ENCODE peak calls at places on chromosomes 1 and 21, in five cellular contexts. O is endothelial cell of umbilical vein; M is GF-D8; F is 8988T; Z is stimulated activated CD8-positive, alpha-beta memory T cell treated with anti-CD3 and anti-CD28 coated beads, Interleukin-4, amount 100 ng/mL, for 1 hour. K is an unnamed sample.

GRCh38 chr1:204074274-204075115 is 1.6 kb downstream of the SOX13 start:
- DNase-seq in Z (no peak), O (peak; percentile 80), F (peak; percentile 63), M (no peak), K (peak; percentile 24)

GRCh38 chr1:162682013-162682419 is 49.8 kb downstream of the DDR2 start:
- DNase-seq in M (no peak), Z (no peak), O (peak; percentile 64), F (no peak), K (no peak)

GRCh38 chr1:70945266-70945665 is 102.3 kb downstream of the PTGER3 start:
- DNase-seq in O (no peak), Z (no peak), F (no peak), M (no peak), K (no peak)

GRCh38 chr21:44255519-44255981 is 6.1 kb downstream of the DNMT3L start:
- DNase-seq in O (no peak), F (no peak), Z (no peak), M (no peak), K (no peak)

GRCh38 chr1:196399713-196400112 is 208.5 kb downstream of the KCNT2 start:
- DNase-seq in M (no peak), F (no peak), Z (no peak), O (no peak), K (no peak)

GRCh38 chr1:235093013-235093618 is 35.5 kb downstream of the TOMM20 start:
- DNase-seq in O (peak; percentile 44), Z (no peak), F (no peak), M (peak; percentile 16), K (no peak)

GRCh38 chr1:36872126-36872754 is 162.1 kb downstream of the GRIK3 start:
- DNase-seq in O (no peak), F (no peak), Z (no peak), M (no peak), K (no peak)

GRCh38 chr1:219174672-219175564 is 1.2 kb downstream of the LYPLAL1 start:
- DNase-seq in F (no peak), Z (no peak), M (no peak), O (peak; percentile 90), K (no peak)

GRCh38 chr1:199010492-199010891 is 371.7 kb downstream of the PTPRC start:
- DNase-seq in Z (no peak), M (peak; percentile 73), O (no peak), F (no peak), K (no peak)

GRCh38 chr1:243482237-243483022 is 226.6 kb downstream of the SDCCAG8 start:
- DNase-seq in M (no peak), F (no peak), Z (no peak), O (no peak), K (no peak)

GRCh38 chr1:14486401-14487110 is 111.9 kb upstream of the KAZN start:
- DNase-seq in Z (no peak), O (no peak), F (no peak), M (no peak), K (peak; percentile 5)

GRCh38 chr1:224262373-224263054 is 67.5 kb downstream of the NVL start:
- DNase-seq in F (no peak), O (peak; percentile 89), Z (no peak), M (no peak), K (no peak)

GRCh38 chr21:18153063-18153462 is 91.6 kb upstream of the CHODL start:
- DNase-seq in Z (no peak), M (no peak), O (peak; percentile 20), F (no peak), K (no peak)

GRCh38 chr1:22075718-22076117 is 23.2 kb downstream of the CDC42 start:
- DNase-seq in O (no peak), Z (no peak), M (peak; percentile 91), F (no peak), K (no peak)

GRCh38 chr1:185957441-185958363 is 223.5 kb downstream of the HMCN1 start:
- DNase-seq in M (no peak), F (no peak), Z (no peak), O (no peak), K (no peak)

GRCh38 chr1:156865865-156866678 is 5.4 kb downstream of the NTRK1 start:
- DNase-seq in M (peak; percentile 21), O (no peak), Z (no peak), F (no peak), K (no peak)

GRCh38 chr1:93659805-93660479 is 21.7 kb downstream of the BCAR3 start:
- DNase-seq in M (no peak), F (no peak), Z (no peak), O (no peak), K (no peak)

GRCh38 chr1:57102957-57103356 is 137.1 kb upstream of the C8B start:
- DNase-seq in M (no peak), Z (no peak), O (no peak), F (no peak), K (no peak)

GRCh38 chr1:239987103-239987745 is 104.5 kb upstream of the FMN2 start:
- DNase-seq in O (peak; percentile 24), M (no peak), Z (no peak), F (no peak), K (no peak)

GRCh38 chr1:172821609-172822274 is 162.8 kb downstream of the FASLG start:
- DNase-seq in O (no peak), F (no peak), Z (no peak), M (no peak), K (peak; percentile 74)

GRCh38 chr21:17726047-17726446 is 93.1 kb downstream of the C21orf91 start:
- DNase-seq in F (peak; percentile 19), M (no peak), Z (no peak), O (no peak), K (no peak)

GRCh38 chr1:229365574-229365973 is 22.7 kb upstream of the CCSAP start:
- DNase-seq in F (no peak), Z (no peak), O (no peak), M (peak; percentile 28), K (no peak)

GRCh38 chr1:43366179-43366578 is 1.6 kb downstream of the ELOVL1 start:
- DNase-seq in M (no peak), F (no peak), O (no peak), Z (no peak), K (no peak)

GRCh38 chr21:45554477-45555175 is 12.4 kb upstream of the SLC19A1 start:
- DNase-seq in M (peak; percentile 37), Z (peak; percentile 83), O (peak; percentile 75), F (peak; percentile 79), K (peak; percentile 51)

GRCh38 chr1:235169986-235170385 is 8.9 kb upstream of the RBM34 start:
- DNase-seq in F (no peak), M (no peak), Z (no peak), O (no peak), K (no peak)

GRCh38 chr21:33402011-33402979 is 918 bp upstream of the IFNGR2 start:
- DNase-seq in F (no peak), M (peak; percentile 97), O (peak; percentile 53), Z (no peak), K (no peak)

GRCh38 chr1:225875044-225875822 is 6.9 kb downstream of the TMEM63A start:
- DNase-seq in F (no peak), M (no peak), Z (no peak), O (no peak), K (no peak)

GRCh38 chr1:6614019-6614952 is 755 bp downstream of the PHF13 start:
- DNase-seq in M (no peak), O (peak; percentile 19), Z (no peak), F (no peak), K (no peak)

GRCh38 chr1:32817815-32818786 is 648 bp downstream of the S100PBP start:
- DNase-seq in F (peak; percentile 53), M (peak; percentile 41), Z (no peak), O (peak; percentile 58), K (no peak)

GRCh38 chr1:19079983-19080472 is 123.6 kb upstream of the IFFO2 start:
- DNase-seq in F (no peak), O (no peak), M (no peak), Z (no peak), K (no peak)

GRCh38 chr1:165235158-165235776 is 121.2 kb downstream of the LMX1A start:
- DNase-seq in Z (no peak), F (no peak), M (no peak), O (no peak), K (no peak)

GRCh38 chr1:214440219-214440965 is 111.0 kb downstream of the PTPN14 start:
- DNase-seq in F (no peak), O (no peak), M (no peak), Z (no peak), K (no peak)

GRCh38 chr1:17958704-17959103 is 148.9 kb upstream of the IGSF21 start:
- DNase-seq in O (no peak), F (no peak), M (no peak), Z (no peak), K (no peak)

GRCh38 chr1:153848805-153849204 is 73.6 kb downstream of the SLC27A3 start:
- DNase-seq in Z (no peak), F (no peak), O (no peak), M (no peak), K (no peak)

GRCh38 chr1:160083968-160084770 is 2.8 kb downstream of the KCNJ9 start:
- DNase-seq in F (peak; percentile 90), O (peak; percentile 42), Z (peak; percentile 47), M (no peak), K (no peak)

GRCh38 chr1:100750002-100750885 is 30.7 kb downstream of the VCAM1 start:
- DNase-seq in O (no peak), Z (no peak), M (no peak), F (no peak), K (no peak)

GRCh38 chr21:45453308-45453950 is 48.5 kb downstream of the COL18A1 start:
- DNase-seq in O (no peak), M (no peak), F (no peak), Z (no peak), K (no peak)